ENCODE peak calls at places on chromosomes 11 and 22, in seven cellular contexts. J, C, B, Q, I, W and N are unnamed samples.

GRCh38 chr22:25032066-25032465 is 79.5 kb downstream of the KIAA1671 start:
- DNase-seq in J (no peak), C (no peak), B (no peak), Q (no peak), I (no peak), W (no peak), N (no peak)

GRCh38 chr11:8709777-8710176 is 27.2 kb downstream of the RPL27A start:
- DNase-seq in J (no peak), C (no peak), B (no peak), Q (no peak), I (no peak), W (no peak), N (no peak)

GRCh38 chr11:104926771-104927470 is 28.7 kb upstream of the CASP12 start:
- DNase-seq in J (no peak), C (no peak), B (no peak), Q (peak; percentile 13), I (no peak), W (no peak), N (no peak)

GRCh38 chr11:2193099-2193886 is 21.7 kb upstream of the TH start:
- DNase-seq in J (no peak), C (no peak), B (no peak), Q (no peak), I (no peak), W (peak; percentile 64), N (peak; percentile 54)

GRCh38 chr11:110587129-110587528 is 125.1 kb downstream of the ARHGAP20 start:
- DNase-seq in J (no peak), C (no peak), B (no peak), Q (no peak), I (no peak), W (no peak), N (no peak)

GRCh38 chr11:11157201-11157600 is 195.8 kb downstream of the CSNK2A3 start:
- DNase-seq in J (no peak), C (no peak), B (peak; percentile 8), Q (no peak), I (no peak), W (no peak), N (no peak)

GRCh38 chr11:30143098-30143705 is 87.6 kb upstream of the FSHB start:
- DNase-seq in J (no peak), C (no peak), B (peak; percentile 15), Q (no peak), I (no peak), W (no peak), N (no peak)

GRCh38 chr11:104095791-104096190 is 59.4 kb downstream of the DDI1 start:
- DNase-seq in J (no peak), C (no peak), B (no peak), Q (no peak), I (no peak), W (no peak), N (no peak)

GRCh38 chr11:91776660-91777059 is 448.0 kb upstream of the FAT3 start:
- DNase-seq in J (no peak), C (peak; percentile 37), B (no peak), Q (no peak), I (no peak), W (no peak), N (peak; percentile 35)

GRCh38 chr22:34975721-34976120 is 90.2 kb upstream of the ISX start:
- DNase-seq in J (no peak), C (no peak), B (no peak), Q (no peak), I (no peak), W (no peak), N (no peak)

GRCh38 chr22:50153056-50153755 is 17.3 kb upstream of the PANX2 start:
- DNase-seq in J (no peak), C (no peak), B (no peak), Q (no peak), I (no peak), W (no peak), N (no peak)

GRCh38 chr11:1062075-1062820 is 12.4 kb upstream of the MUC2 start:
- DNase-seq in J (no peak), C (no peak), B (no peak), Q (no peak), I (no peak), W (peak; percentile 57), N (no peak)

GRCh38 chr22:41197808-41198585 is 7.1 kb upstream of the L3MBTL2 start:
- DNase-seq in J (no peak), C (peak; percentile 32), B (no peak), Q (no peak), I (no peak), W (peak; percentile 56), N (peak; percentile 56)

GRCh38 chr22:30318773-30319419 is 7.8 kb downstream of the TBC1D10A start:
- DNase-seq in J (no peak), C (no peak), B (no peak), Q (no peak), I (no peak), W (no peak), N (no peak)

GRCh38 chr11:115244758-115245157 is 259.5 kb downstream of the CADM1 start:
- DNase-seq in J (no peak), C (no peak), B (peak; percentile 20), Q (no peak), I (no peak), W (no peak), N (no peak)

GRCh38 chr11:109424893-109425292 is 2.9 kb downstream of the C11orf87 start:
- DNase-seq in J (no peak), C (peak; percentile 52), B (no peak), Q (no peak), I (peak; percentile 27), W (no peak), N (no peak)

GRCh38 chr11:73564903-73565302 is 33.0 kb downstream of the FAM168A start:
- DNase-seq in J (no peak), C (no peak), B (no peak), Q (no peak), I (no peak), W (no peak), N (no peak)

GRCh38 chr22:39428597-39429071 is 28.2 kb upstream of the MGAT3 start:
- DNase-seq in J (no peak), C (no peak), B (no peak), Q (no peak), I (peak; percentile 80), W (no peak), N (no peak)

GRCh38 chr11:134206185-134206584 is 17.6 kb downstream of the NCAPD3 start:
- DNase-seq in J (no peak), C (no peak), B (no peak), Q (no peak), I (no peak), W (no peak), N (no peak)
- TF ChIP-seq POLR2A in J (no peak), C (no peak), B (no peak), Q (no peak), I (no peak), W (no peak), N (no peak)

GRCh38 chr11:68003846-68004550 is at the start of gene UNC93B1:
- DNase-seq in J (peak; percentile 91), C (peak; percentile 91), B (peak; percentile 76), Q (peak; percentile 74), I (no peak), W (peak; percentile 93), N (peak; percentile 91)
- TF ChIP-seq POLR2A in J (peak; percentile 61), C (peak; percentile 36), B (no peak), Q (no peak), I (no peak), W (peak; percentile 72), N (no peak)

GRCh38 chr11:6483015-6483414 is 1.7 kb downstream of the TIMM10B start:
- DNase-seq in J (no peak), C (no peak), B (no peak), Q (no peak), I (no peak), W (no peak), N (no peak)

GRCh38 chr11:6481924-6482275 is 599 bp downstream of the TIMM10B start:
- DNase-seq in J (no peak), C (peak; percentile 26), B (no peak), Q (no peak), I (no peak), W (no peak), N (no peak)

GRCh38 chr11:6480299-6480914 is 724 bp downstream of the ARFIP2 start:
- DNase-seq in J (no peak), C (peak; percentile 54), B (no peak), Q (no peak), I (no peak), W (no peak), N (no peak)

GRCh38 chr11:6482431-6482830 is 1.1 kb downstream of the TIMM10B start:
- DNase-seq in J (no peak), C (no peak), B (no peak), Q (no peak), I (no peak), W (no peak), N (no peak)

DNA sequence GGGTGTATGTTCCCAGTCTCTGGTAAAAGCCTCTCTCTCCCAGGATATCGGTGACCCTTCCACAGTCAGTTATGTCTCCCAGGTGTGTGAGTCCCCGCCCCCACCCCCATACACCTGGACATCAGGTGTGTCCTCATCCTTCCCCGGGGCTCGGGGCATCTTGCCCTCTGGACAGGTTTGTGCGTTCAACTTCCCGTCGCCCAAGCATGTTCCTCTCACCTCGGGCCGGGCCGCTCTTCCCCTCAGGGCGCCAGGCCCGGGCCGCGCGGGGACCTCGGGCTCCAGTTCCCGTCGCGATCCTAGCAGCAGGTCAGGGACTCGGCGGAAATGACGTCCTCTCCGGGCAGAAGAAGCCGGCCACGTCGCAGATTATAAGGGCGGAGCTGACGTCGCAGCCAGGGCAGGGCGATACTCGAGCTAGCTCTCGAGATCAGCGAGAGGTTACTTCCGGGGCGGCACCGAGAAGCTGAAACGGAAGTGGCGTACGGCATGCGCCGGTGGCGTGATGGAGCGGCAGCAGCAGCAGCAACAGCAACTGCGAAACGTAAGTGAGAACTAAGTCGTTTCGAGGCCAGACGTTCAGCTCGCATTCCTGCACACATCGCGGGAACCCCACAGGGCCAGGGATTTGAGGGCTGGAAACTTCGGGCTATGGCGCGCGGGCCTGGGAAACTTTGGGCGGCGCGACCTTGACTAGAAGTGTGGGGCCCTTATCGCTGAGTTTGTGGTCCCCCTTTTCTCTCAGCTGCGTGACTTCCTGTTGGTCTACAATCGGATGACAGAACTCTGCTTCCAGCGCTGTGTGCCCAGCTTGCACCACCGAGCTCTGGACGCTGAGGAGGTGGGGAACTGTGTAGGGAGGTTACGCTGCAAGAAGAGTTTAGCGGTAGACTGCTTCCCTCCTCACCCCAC is at the start of the genes ARFIP2 and TIMM10B:
- DNase-seq in J (peak; percentile 99), C (peak; percentile 99), B (peak; percentile 98), Q (peak; percentile 98), I (peak; percentile 84), W (peak; percentile 99), N (peak; percentile 99)
- TF ChIP-seq POLR2A in J (peak; percentile 88), C (peak; percentile 84), B (peak; percentile 87), Q (peak; percentile 93), I (peak; percentile 90), W (peak; percentile 96), N (peak; percentile 72)

DNA sequence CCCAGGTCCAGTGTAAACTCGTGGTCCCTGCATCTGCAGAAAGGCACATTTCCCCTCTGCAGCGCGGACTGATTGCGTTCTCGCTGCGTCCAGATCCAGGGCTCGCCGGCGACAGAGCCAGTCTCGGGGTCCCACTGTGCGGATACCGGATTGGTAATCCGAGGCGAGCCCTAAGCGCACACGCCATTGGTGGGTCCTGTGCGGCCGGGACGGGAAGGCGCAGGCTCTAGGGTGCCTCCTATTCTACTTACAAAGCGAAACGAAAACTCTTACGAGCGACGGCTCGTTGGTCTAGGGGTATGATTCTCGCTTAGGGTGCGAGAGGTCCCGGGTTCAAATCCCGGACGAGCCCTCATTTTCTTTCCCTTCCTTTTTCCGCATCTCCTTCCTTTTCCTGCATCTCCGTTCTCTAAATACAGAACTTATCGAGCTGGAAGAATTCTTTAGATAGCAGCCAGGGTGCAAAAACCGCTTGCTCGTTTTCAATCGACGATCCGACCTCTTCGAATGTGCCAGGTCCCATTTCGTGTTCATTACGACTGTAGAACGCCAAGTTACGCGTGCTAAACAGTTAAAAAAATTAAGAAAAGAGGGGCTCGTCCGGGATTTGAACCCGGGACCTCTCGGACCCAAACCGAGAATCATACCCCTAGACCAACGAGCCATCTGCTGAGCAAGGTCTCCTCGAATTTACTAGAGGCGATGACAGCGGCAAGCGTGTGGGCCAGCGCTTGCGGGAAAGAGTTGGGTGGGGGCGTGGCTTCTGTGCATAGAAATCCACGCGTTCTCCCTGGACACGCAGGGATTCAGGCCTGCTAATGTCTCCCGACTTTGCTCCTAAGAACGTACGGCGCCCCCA is 29.2 kb upstream of the WNT11 start:
- DNase-seq in J (peak; percentile 90), C (peak; percentile 92), B (peak; percentile 91), Q (peak; percentile 94), I (peak; percentile 89), W (peak; percentile 91), N (peak; percentile 93)
- TF ChIP-seq POLR2A in J (no peak), C (no peak), B (peak; percentile 50), Q (peak; percentile 54), I (peak; percentile 91), W (peak; percentile 39), N (peak; percentile 52)